ENCODE peak calls at places on chromosomes 11 and 22, in seven cellular contexts. M, B, H, L, R, G and D are unnamed samples.

GRCh38 chr11:120911943-120912342 is 112.0 kb upstream of the TBCEL start:
- DNase-seq in L (no peak), G (no peak), M (no peak), H (no peak), B (no peak), R (no peak), D (no peak)

GRCh38 chr11:24755260-24755839 is 258.5 kb downstream of the LUZP2 start:
- DNase-seq in R (no peak), H (no peak), G (no peak), L (no peak), B (peak), M (no peak), D (no peak)

GRCh38 chr22:42277988-42278776 is 7.7 kb upstream of the TCF20 start:
- DNase-seq in B (no peak), R (no peak), H (peak), L (no peak), M (no peak), G (peak), D (peak)

GRCh38 chr11:79087238-79087956 is 353.4 kb downstream of the TENM4 start:
- DNase-seq in R (no peak), H (no peak), G (no peak), M (no peak), L (no peak), B (peak), D (no peak)

GRCh38 chr22:36873614-36874308 is 13.0 kb downstream of the NCF4 start:
- DNase-seq in L (peak), M (peak), G (peak), R (no peak), H (no peak), B (peak), D (peak)

GRCh38 chr22:22951035-22951434 is 63.4 kb downstream of the IGLL5 start:
- DNase-seq in B (no peak), L (no peak), M (no peak), H (no peak), R (no peak), G (no peak), D (no peak)

GRCh38 chr22:39654959-39655579 is 84.5 kb downstream of the CACNA1I start:
- DNase-seq in M (no peak), L (no peak), G (no peak), R (no peak), B (no peak), H (no peak), D (no peak)

GRCh38 chr11:68867067-68867466 is 25.4 kb upstream of the CPT1A start:
- DNase-seq in L (no peak), M (no peak), G (no peak), H (no peak), R (no peak), B (no peak), D (no peak)

GRCh38 chr11:8338138-8338537 is 74.5 kb upstream of the LMO1 start:
- DNase-seq in G (no peak), M (peak), B (no peak), H (peak), L (peak), R (no peak), D (peak)

GRCh38 chr11:102560555-102561011 is 30.0 kb upstream of the MMP7 start:
- DNase-seq in H (peak), M (peak), L (no peak), R (no peak), B (peak), G (peak), D (peak)

GRCh38 chr11:119891392-119891791 is 162.4 kb upstream of the NECTIN1 start:
- DNase-seq in G (no peak), M (no peak), H (peak), L (no peak), B (no peak), R (no peak), D (no peak)

GRCh38 chr11:124115782-124116616 is 749 bp downstream of the VWA5A start:
- DNase-seq in L (no peak), B (peak), H (no peak), M (no peak), G (no peak), R (no peak), D (no peak)

GRCh38 chr11:118791015-118791960 is at the start of gene DDX6:
- DNase-seq in B (peak), G (peak), M (peak), H (peak), R (peak), L (peak), D (peak)

GRCh38 chr11:122729139-122729538 is 73.6 kb downstream of the UBASH3B start:
- DNase-seq in G (no peak), H (no peak), B (no peak), L (no peak), R (no peak), M (no peak), D (no peak)

GRCh38 chr11:74085542-74085892 is 76.6 kb upstream of the UCP3 start:
- DNase-seq in B (no peak), M (no peak), L (no peak), R (no peak), H (peak), G (peak), D (no peak)

GRCh38 chr11:83219095-83219494 is 25.6 kb downstream of the ANKRD42 start:
- DNase-seq in G (no peak), R (no peak), H (no peak), B (no peak), M (no peak), L (peak), D (no peak)

GRCh38 chr11:113188433-113188834 is 125.9 kb upstream of the TTC12 start:
- DNase-seq in H (peak), R (no peak), L (no peak), B (no peak), G (no peak), M (no peak), D (no peak)

GRCh38 chr11:72643547-72643946 is 30.7 kb downstream of the PDE2A start:
- DNase-seq in H (no peak), L (peak), M (no peak), R (no peak), G (no peak), B (peak), D (no peak)

GRCh38 chr22:26502688-26503561 is 9.3 kb downstream of the TFIP11 start:
- DNase-seq in R (peak), L (peak), B (no peak), H (peak), G (no peak), M (peak), D (peak)

GRCh38 chr11:129862123-129862522 is 33.3 kb downstream of the NFRKB start:
- DNase-seq in H (no peak), G (no peak), B (no peak), R (no peak), L (peak), M (no peak), D (no peak)

GRCh38 chr22:42902875-42903510 is 45.9 kb upstream of the ARFGAP3 start:
- DNase-seq in M (no peak), B (no peak), R (no peak), G (no peak), L (no peak), H (no peak), D (no peak)

GRCh38 chr11:27865105-27865504 is 164.8 kb upstream of the BDNF start:
- DNase-seq in G (no peak), L (no peak), B (no peak), M (no peak), R (no peak), H (no peak), D (no peak)

GRCh38 chr22:38346506-38346905 is 29.3 kb upstream of the CSNK1E start:
- DNase-seq in R (no peak), H (no peak), B (no peak), G (no peak), M (no peak), L (no peak), D (no peak)

GRCh38 chr11:17991799-17992433 is 20.9 kb downstream of the SERGEF start:
- DNase-seq in R (no peak), M (peak), B (peak), L (peak), H (peak), G (no peak), D (peak)

GRCh38 chr11:58330861-58331260 is 28.0 kb downstream of the OR5B17 start:
- DNase-seq in G (no peak), B (peak), H (no peak), R (no peak), L (no peak), M (no peak), D (no peak)

GRCh38 chr22:44276041-44276440 is 36.7 kb downstream of the SHISAL1 start:
- DNase-seq in L (no peak), B (no peak), H (no peak), G (no peak), M (no peak), R (no peak), D (no peak)